ENCODE peak calls at places on chromosomes 6 and 20, in six cellular contexts. R is Karpas-422, L is GM23338, B is Daoy, H is cardiac muscle cell, Q is amniotic epithelial cell. M is an unnamed sample.

GRCh38 chr6:45663181-45664180 is 285.7 kb upstream of the SUPT3H start:
- DNase-seq in L (peak; percentile 80), Q (no peak), H (peak; percentile 65), R (no peak), B (no peak), M (no peak)

GRCh38 chr20:50098259-50098658 is 14.7 kb downstream of the UBE2V1 start:
- DNase-seq in R (peak; percentile 21), B (no peak), Q (no peak), H (no peak), L (no peak), M (no peak)

GRCh38 chr6:36514554-36515456 is 32.5 kb downstream of the STK38 start:
- DNase-seq in Q (no peak), B (no peak), R (no peak), L (no peak), H (no peak), M (no peak)

GRCh38 chr6:50959081-50959641 is 140.5 kb downstream of the TFAP2B start:
- DNase-seq in B (no peak), L (no peak), Q (no peak), R (no peak), H (no peak), M (peak; percentile 16)

GRCh38 chr6:43078651-43079050 is 2.5 kb downstream of the PTK7 start:
- DNase-seq in B (no peak), H (peak; percentile 69), Q (peak; percentile 87), R (no peak), L (no peak), M (no peak)

GRCh38 chr20:58889334-58890072 is 37.0 kb downstream of the GNAS start:
- DNase-seq in Q (no peak), H (no peak), B (no peak), R (no peak), L (no peak), M (no peak)

GRCh38 chr20:1075564-1075963 is 42.8 kb upstream of the PSMF1 start:
- DNase-seq in R (no peak), Q (no peak), B (no peak), L (no peak), H (no peak), M (no peak)

GRCh38 chr6:114181629-114182028 is 161.2 kb downstream of the HS3ST5 start:
- DNase-seq in L (no peak), R (no peak), Q (no peak), H (no peak), B (no peak), M (no peak)

GRCh38 chr6:37103169-37104039 is 66.5 kb upstream of the PIM1 start:
- DNase-seq in Q (peak; percentile 24), H (no peak), B (peak; percentile 61), R (peak; percentile 74), L (peak; percentile 79), M (peak; percentile 74)

GRCh38 chr6:141077355-141078333 is 1055.1 kb upstream of the GJE1 start:
- DNase-seq in B (peak; percentile 53), H (peak; percentile 35), R (peak; percentile 69), L (peak; percentile 86), Q (peak; percentile 11), M (no peak)

GRCh38 chr6:138246650-138247440 is 28.6 kb upstream of the PBOV1 start:
- DNase-seq in R (no peak), L (no peak), Q (no peak), B (no peak), H (no peak), M (no peak)

GRCh38 chr20:44618318-44618731 is 33.2 kb downstream of the ADA start:
- DNase-seq in R (no peak), H (no peak), Q (no peak), B (no peak), L (no peak), M (no peak)

GRCh38 chr6:90458353-90459224 is 128.3 kb downstream of the MAP3K7 start:
- DNase-seq in H (peak; percentile 27), R (peak; percentile 49), Q (peak; percentile 53), B (no peak), L (no peak), M (peak; percentile 14)

GRCh38 chr6:94130458-94130857 is 711.1 kb upstream of the EPHA7 start:
- DNase-seq in B (no peak), L (peak; percentile 24), R (no peak), H (no peak), Q (no peak), M (no peak)

GRCh38 chr6:157550114-157550989 is 169.4 kb downstream of the ZDHHC14 start:
- DNase-seq in Q (no peak), R (no peak), H (no peak), B (no peak), L (no peak), M (no peak)

GRCh38 chr6:30102701-30103629 is 9.9 kb downstream of the TRIM31 start:
- DNase-seq in B (peak; percentile 91), H (peak; percentile 92), Q (peak; percentile 84), R (peak; percentile 95), L (peak; percentile 96), M (peak; percentile 79)

GRCh38 chr6:100998111-100998510 is 117.0 kb upstream of the ASCC3 start:
- DNase-seq in Q (peak; percentile 87), R (no peak), L (no peak), H (peak; percentile 25), B (no peak), M (no peak)

GRCh38 chr6:117555882-117556498 is 46.3 kb downstream of the GOPC start:
- DNase-seq in H (peak; percentile 49), B (no peak), Q (no peak), R (peak; percentile 79), L (peak; percentile 40), M (peak; percentile 38)

GRCh38 chr6:100176321-100176950 is 182.4 kb upstream of the MCHR2 start:
- DNase-seq in R (peak; percentile 56), H (peak; percentile 77), L (peak; percentile 57), B (peak; percentile 54), Q (peak; percentile 63), M (peak; percentile 19)

GRCh38 chr6:28585335-28585734 is 59.7 kb downstream of the GPX5 start:
- DNase-seq in L (no peak), B (peak; percentile 68), R (peak; percentile 46), H (peak; percentile 75), Q (peak; percentile 91), M (no peak)

GRCh38 chr20:5559937-5560336 is 190.3 kb upstream of the SHLD1 start:
- DNase-seq in R (no peak), Q (no peak), L (no peak), H (no peak), B (no peak), M (no peak)

GRCh38 chr6:52389626-52390360 is 27.8 kb downstream of the PAQR8 start:
- DNase-seq in Q (peak; percentile 63), B (peak; percentile 79), R (no peak), H (peak; percentile 43), L (no peak), M (peak; percentile 83)

GRCh38 chr6:106444777-106445507 is 84.4 kb downstream of the CRYBG1 start:
- DNase-seq in B (peak; percentile 55), R (peak; percentile 89), L (peak; percentile 88), Q (peak; percentile 69), H (peak; percentile 76), M (peak; percentile 17)

GRCh38 chr20:50625986-50626677 is 65.2 kb downstream of the RIPOR3 start:
- DNase-seq in B (peak; percentile 66), R (peak; percentile 67), H (peak; percentile 73), L (peak; percentile 95), Q (peak; percentile 27), M (peak; percentile 65)

GRCh38 chr6:136035378-136036070 is 184.0 kb downstream of the PDE7B start:
- DNase-seq in L (no peak), B (no peak), Q (peak; percentile 78), H (peak; percentile 94), R (no peak), M (no peak)

GRCh38 chr6:35318200-35318844 is 20.7 kb downstream of the DEF6 start:
- DNase-seq in L (peak; percentile 95), H (peak; percentile 84), B (peak; percentile 95), Q (peak; percentile 70), R (peak; percentile 31), M (peak; percentile 96)

GRCh38 chr6:163123098-163123497 is 291.4 kb upstream of the QKI start:
- DNase-seq in H (no peak), L (peak; percentile 90), B (peak; percentile 57), R (no peak), Q (no peak), M (no peak)

GRCh38 chr20:22525069-22525820 is 59.1 kb downstream of the FOXA2 start:
- DNase-seq in B (no peak), H (no peak), Q (no peak), R (no peak), L (no peak), M (no peak)

GRCh38 chr6:26532699-26533523 is 5.3 kb upstream of the HMGN4 start:
- DNase-seq in L (peak; percentile 89), H (peak; percentile 92), Q (peak; percentile 87), R (peak; percentile 96), B (peak; percentile 92), M (peak; percentile 84)

GRCh38 chr6:38105066-38105465 is 285.5 kb downstream of the ZFAND3 start:
- DNase-seq in L (no peak), R (no peak), Q (no peak), B (no peak), H (no peak), M (no peak)

M was measured in BE2C.